ENCODE peak calls at places on chromosomes 4 and X, in nine cellular contexts. F is NCI-H1092; J is stimulated activated CD8-positive, alpha-beta memory T cell treated with anti-CD3 and anti-CD28 coated beads, Interleukin-4, amount 100 ng/mL, for 48 hours; I is heart right ventricle; Z is CD4-positive, alpha-beta T cell; R is A549; V is CD4-positive, alpha-beta memory T cell; X is AG08395; K is activated naive CD8-positive, alpha-beta T cell treated with anti-CD3 and anti-CD28 coated beads, Interleukin-2, amount 50 U/mL, for 24 hours. O is an unnamed sample.

GRCh38 chr4:85423414-85423813 is 51.5 kb upstream of the ARHGAP24 start:
- DNase-seq in F (no peak), J (no peak), I (no peak), Z (no peak), R (no peak), V (no peak), X (no peak), K (no peak), O (peak; percentile 38)

GRCh38 chr4:97370581-97370980 is 772.7 kb downstream of the STPG2 start:
- DNase-seq in F (no peak), J (no peak), I (no peak), Z (no peak), R (no peak), V (no peak), X (no peak), K (no peak), O (no peak)

GRCh38 chr4:179751669-179752068 is 2309.4 kb upstream of the AGA start:
- DNase-seq in F (no peak), J (no peak), I (no peak), Z (no peak), R (no peak), V (no peak), X (no peak), K (no peak), O (no peak)

GRCh38 chrX:124216396-124217124 is 115.9 kb upstream of the TEX13D start:
- DNase-seq in F (no peak), J (no peak), I (no peak), Z (no peak), R (no peak), V (no peak), X (no peak), K (no peak), O (no peak)

GRCh38 chrX:103531002-103531401 is 11.7 kb upstream of the RAB40A start:
- DNase-seq in F (no peak), J (no peak), I (no peak), Z (no peak), R (no peak), V (no peak), X (peak; percentile 55), K (no peak), O (no peak)

GRCh38 chrX:101362757-101363156 is 14.2 kb upstream of the TIMM8A start:
- DNase-seq in F (no peak), J (no peak), I (no peak), Z (no peak), R (no peak), V (no peak), X (no peak), K (no peak), O (no peak)

GRCh38 chrX:153794897-153795816 is 689 bp downstream of the SSR4 start:
- DNase-seq in F (no peak), J (peak; percentile 44), I (no peak), Z (no peak), R (no peak), V (peak; percentile 49), X (peak; percentile 23), K (peak; percentile 16), O (no peak)

GRCh38 chr4:56828784-56829535 is 7.5 kb upstream of the SPINK2 start:
- DNase-seq in F (no peak), J (no peak), I (no peak), Z (no peak), R (no peak), V (no peak), X (no peak), K (no peak), O (no peak)

GRCh38 chr4:2944091-2944482 is 19.1 kb downstream of the NOP14 start:
- DNase-seq in F (no peak), J (peak; percentile 35), I (no peak), Z (no peak), R (no peak), V (no peak), X (no peak), K (no peak), O (no peak)

GRCh38 chr4:13481569-13481968 is 2.6 kb downstream of the RAB28 start:
- DNase-seq in F (no peak), J (no peak), I (no peak), Z (no peak), R (no peak), V (no peak), X (no peak), K (no peak), O (no peak)

GRCh38 chr4:100177855-100178254 is 12.4 kb downstream of the DDIT4L start:
- DNase-seq in F (no peak), J (no peak), I (no peak), Z (no peak), R (no peak), V (no peak), X (no peak), K (no peak), O (no peak)

GRCh38 chrX:123324628-123325027 is 140.6 kb downstream of the GRIA3 start:
- DNase-seq in F (no peak), J (no peak), I (no peak), Z (no peak), R (no peak), V (no peak), X (no peak), K (no peak), O (no peak)

GRCh38 chrX:9337056-9337455 is 127.8 kb upstream of the TBL1X start:
- DNase-seq in F (no peak), J (no peak), I (no peak), Z (no peak), R (no peak), V (no peak), X (peak; percentile 60), K (no peak), O (no peak)

GRCh38 chr4:67750691-67751090 is 3.5 kb downstream of the GNRHR start:
- DNase-seq in F (no peak), J (no peak), I (no peak), Z (no peak), R (no peak), V (no peak), X (no peak), K (no peak), O (no peak)

GRCh38 chrX:150569155-150569477 is 695 bp downstream of the MTM1 start:
- DNase-seq in F (no peak), J (no peak), I (no peak), Z (peak; percentile 51), R (no peak), V (peak; percentile 64), X (no peak), K (peak; percentile 29), O (no peak)

GRCh38 chrX:38102875-38103274 is 96.5 kb downstream of the SYTL5 start:
- DNase-seq in F (no peak), J (no peak), I (no peak), Z (no peak), R (no peak), V (no peak), X (no peak), K (no peak), O (no peak)

GRCh38 chr4:152352645-152353116 is 183.2 kb downstream of the FBXW7 start:
- DNase-seq in F (peak; percentile 68), J (no peak), I (peak; percentile 80), Z (no peak), R (peak; percentile 8), V (no peak), X (peak; percentile 86), K (peak; percentile 5), O (no peak)

GRCh38 chr4:183926950-183927349 is 21.8 kb downstream of the STOX2 start:
- DNase-seq in F (no peak), J (no peak), I (no peak), Z (no peak), R (no peak), V (no peak), X (no peak), K (no peak), O (no peak)

GRCh38 chr4:1048781-1049590 is 37.6 kb downstream of the FGFRL1 start:
- DNase-seq in F (no peak), J (peak; percentile 52), I (no peak), Z (no peak), R (no peak), V (peak; percentile 39), X (no peak), K (no peak), O (no peak)

GRCh38 chr4:151302432-151302831 is 23.0 kb downstream of the SH3D19 start:
- DNase-seq in F (no peak), J (no peak), I (no peak), Z (no peak), R (no peak), V (no peak), X (peak; percentile 36), K (no peak), O (no peak)

O was measured in PC-9.